ENCODE peak calls at places on chromosomes 4 and X, in four cellular contexts. One of them, this sample, is unnamed.

GRCh38 chr4:25182941-25183340 is 22.7 kb upstream of the SEPSECS start:
- DNase-seq in DND-41: no peak
- DNase-seq in heart left ventricle: no peak
- DNase-seq in brain microvascular endothelial cell: no peak
- DNase-seq in this sample: no peak

GRCh38 chrX:103157511-103158316 is 57.2 kb upstream of the BEX4 start:
- DNase-seq in heart left ventricle: no peak
- DNase-seq in DND-41: peak; percentile 23
- DNase-seq in brain microvascular endothelial cell: peak; percentile 29
- DNase-seq in this sample: no peak

GRCh38 chr4:8386731-8387130 is 53.8 kb downstream of the ACOX3 start:
- DNase-seq in DND-41: no peak
- DNase-seq in heart left ventricle: no peak
- DNase-seq in brain microvascular endothelial cell: no peak
- DNase-seq in this sample: no peak

GRCh38 chr4:3375688-3376087 is 66.1 kb upstream of the HGFAC start:
- DNase-seq in heart left ventricle: peak; percentile 54
- DNase-seq in brain microvascular endothelial cell: peak; percentile 87
- DNase-seq in DND-41: no peak
- DNase-seq in this sample: peak; percentile 67

GRCh38 chr4:55793479-55793878 is 26.1 kb upstream of the EXOC1L start:
- DNase-seq in brain microvascular endothelial cell: no peak
- DNase-seq in DND-41: no peak
- DNase-seq in heart left ventricle: no peak
- DNase-seq in this sample: no peak

GRCh38 chrX:10819973-10820372 is 199.6 kb upstream of the MID1 start:
- DNase-seq in DND-41: no peak
- DNase-seq in brain microvascular endothelial cell: no peak
- DNase-seq in heart left ventricle: no peak
- DNase-seq in this sample: no peak

GRCh38 chr4:148268835-148269234 is 173.4 kb downstream of the NR3C2 start:
- DNase-seq in heart left ventricle: no peak
- DNase-seq in brain microvascular endothelial cell: no peak
- DNase-seq in DND-41: no peak
- DNase-seq in this sample: no peak

GRCh38 chrX:102085706-102086105 is 39.8 kb upstream of the TCEAL2 start:
- DNase-seq in heart left ventricle: no peak
- DNase-seq in DND-41: no peak
- DNase-seq in brain microvascular endothelial cell: no peak
- DNase-seq in this sample: no peak

GRCh38 chr4:72677265-72677664 is 108.2 kb upstream of the ADAMTS3 start:
- DNase-seq in DND-41: no peak
- DNase-seq in brain microvascular endothelial cell: no peak
- DNase-seq in heart left ventricle: no peak
- DNase-seq in this sample: no peak

GRCh38 chrX:136251042-136251991 is at the start of gene MAP7D3:
- DNase-seq in DND-41: peak; percentile 69
- DNase-seq in heart left ventricle: peak; percentile 78
- DNase-seq in brain microvascular endothelial cell: no peak
- DNase-seq in this sample: no peak

GRCh38 chrX:53291596-53291995 is 10.2 kb upstream of the IQSEC2 start:
- DNase-seq in heart left ventricle: no peak
- DNase-seq in DND-41: no peak
- DNase-seq in brain microvascular endothelial cell: no peak
- DNase-seq in this sample: no peak

GRCh38 chrX:71976753-71977152 is 66.1 kb downstream of the NHSL2 start:
- DNase-seq in brain microvascular endothelial cell: no peak
- DNase-seq in heart left ventricle: no peak
- DNase-seq in DND-41: no peak
- DNase-seq in this sample: no peak

GRCh38 chrX:80293354-80293753 is 126.9 kb upstream of the TENT5D start:
- DNase-seq in heart left ventricle: no peak
- DNase-seq in DND-41: no peak
- DNase-seq in brain microvascular endothelial cell: no peak
- DNase-seq in this sample: no peak

GRCh38 chr4:37663552-37663951 is 22.6 kb downstream of the RELL1 start:
- DNase-seq in heart left ventricle: no peak
- DNase-seq in DND-41: no peak
- DNase-seq in brain microvascular endothelial cell: no peak
- DNase-seq in this sample: no peak

GRCh38 chr4:173177232-173177631 is 8.6 kb downstream of the GALNT7 start:
- DNase-seq in brain microvascular endothelial cell: no peak
- DNase-seq in DND-41: no peak
- DNase-seq in heart left ventricle: no peak
- DNase-seq in this sample: no peak

GRCh38 chr4:22876281-22876680 is 183.5 kb downstream of the GBA3 start:
- DNase-seq in brain microvascular endothelial cell: no peak
- DNase-seq in DND-41: no peak
- DNase-seq in heart left ventricle: no peak
- DNase-seq in this sample: no peak

GRCh38 chr4:22521240-22521639 is 5.4 kb upstream of the ADGRA3 start:
- DNase-seq in brain microvascular endothelial cell: no peak
- DNase-seq in heart left ventricle: no peak
- DNase-seq in DND-41: no peak
- DNase-seq in this sample: no peak

GRCh38 chr4:84706286-84706685 is 123.4 kb downstream of the CDS1 start:
- DNase-seq in DND-41: no peak
- DNase-seq in brain microvascular endothelial cell: no peak
- DNase-seq in heart left ventricle: no peak
- DNase-seq in this sample: no peak

GRCh38 chr4:84710520-84710919 is 127.6 kb downstream of the CDS1 start:
- DNase-seq in DND-41: no peak
- DNase-seq in heart left ventricle: no peak
- DNase-seq in brain microvascular endothelial cell: no peak
- DNase-seq in this sample: no peak

DNA sequence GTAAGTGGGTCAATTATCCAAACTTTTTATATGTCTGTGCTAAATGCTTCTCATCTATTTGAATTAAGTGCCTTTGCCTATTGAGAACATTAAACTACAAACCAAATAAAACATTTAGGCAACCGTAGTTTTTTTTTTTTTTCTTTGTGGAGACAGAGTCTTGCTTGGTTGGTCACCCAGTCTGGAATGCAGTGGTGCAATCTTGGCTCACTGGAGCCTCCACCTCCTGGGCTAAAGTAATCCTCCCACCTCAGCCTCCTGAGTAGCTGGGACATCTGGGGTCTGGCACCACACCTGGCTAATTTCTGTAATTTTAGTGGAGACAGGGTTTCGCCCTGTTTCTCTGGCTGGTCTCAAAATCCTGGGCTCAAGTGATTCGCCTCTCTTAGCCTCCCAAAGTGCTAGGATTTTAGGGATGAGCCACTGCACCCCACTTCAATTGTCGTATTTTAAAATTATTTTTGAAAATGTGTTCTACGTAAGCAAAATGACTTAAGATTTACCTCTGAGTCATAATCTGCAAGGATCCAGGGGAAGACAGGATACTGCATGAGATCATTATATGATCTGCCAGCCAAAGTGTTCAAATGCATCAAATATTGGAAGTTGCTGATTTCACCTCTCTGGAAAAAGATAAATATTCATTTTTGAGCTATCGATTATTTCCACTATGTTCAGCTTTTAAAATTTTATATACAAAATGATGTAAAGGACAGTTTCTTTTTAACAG is 125.6 kb downstream of the CDS1 start:
- DNase-seq in brain microvascular endothelial cell: no peak
- DNase-seq in heart left ventricle: no peak
- DNase-seq in DND-41: no peak
- DNase-seq in this sample: no peak
- TF ChIP-seq CTCF in brain microvascular endothelial cell: no peak
- TF ChIP-seq CTCF in heart left ventricle: no peak
- TF ChIP-seq CTCF in DND-41: no peak
- TF ChIP-seq CTCF in this sample: no peak

DNA sequence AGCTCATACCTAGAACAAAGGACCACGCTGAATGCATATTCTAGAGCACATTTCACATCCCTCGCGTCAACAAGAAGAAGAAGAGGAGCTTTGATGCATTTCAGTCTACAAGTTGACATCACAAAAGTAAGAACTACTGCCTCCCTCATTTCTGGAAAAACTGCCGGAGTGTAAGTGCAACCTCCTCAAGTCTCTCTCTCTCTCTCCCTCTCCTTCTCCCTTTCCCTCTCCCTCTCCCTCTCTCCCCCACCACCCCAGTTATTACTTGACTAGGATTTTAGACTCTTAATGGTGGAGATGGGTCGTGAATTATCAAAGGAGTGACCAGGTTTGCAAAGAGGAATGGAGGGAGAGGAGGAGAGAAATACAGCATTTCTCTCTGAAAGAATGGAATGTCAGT is 1.4 kb upstream of the IRS4 start:
- DNase-seq in brain microvascular endothelial cell: no peak
- DNase-seq in heart left ventricle: no peak
- DNase-seq in DND-41: no peak
- DNase-seq in this sample: no peak
- H3K4me3 ChIP-seq in brain microvascular endothelial cell: no peak overlapping the region
- H3K4me3 ChIP-seq in heart left ventricle: no peak overlapping the region
- H3K4me3 ChIP-seq in DND-41: no peak overlapping the region
- H3K4me3 ChIP-seq in this sample: no peak overlapping the region

GRCh38 chr4:111806331-111806730 is 338.9 kb upstream of the FAM241A start:
- DNase-seq in brain microvascular endothelial cell: peak; percentile 0
- DNase-seq in DND-41: no peak
- DNase-seq in heart left ventricle: no peak
- DNase-seq in this sample: no peak
- TF ChIP-seq CTCF in brain microvascular endothelial cell: peak; percentile 53
- TF ChIP-seq CTCF in DND-41: no peak
- TF ChIP-seq CTCF in heart left ventricle: no peak
- TF ChIP-seq CTCF in this sample: no peak

GRCh38 chr4:144204431-144204830 is 63.9 kb upstream of the GYPA start:
- DNase-seq in heart left ventricle: no peak
- DNase-seq in brain microvascular endothelial cell: no peak
- DNase-seq in DND-41: no peak
- DNase-seq in this sample: no peak
- H3K4me3 ChIP-seq in heart left ventricle: no peak overlapping the region
- H3K4me3 ChIP-seq in brain microvascular endothelial cell: no peak overlapping the region
- H3K4me3 ChIP-seq in DND-41: no peak overlapping the region
- H3K4me3 ChIP-seq in this sample: no peak overlapping the region

DNA sequence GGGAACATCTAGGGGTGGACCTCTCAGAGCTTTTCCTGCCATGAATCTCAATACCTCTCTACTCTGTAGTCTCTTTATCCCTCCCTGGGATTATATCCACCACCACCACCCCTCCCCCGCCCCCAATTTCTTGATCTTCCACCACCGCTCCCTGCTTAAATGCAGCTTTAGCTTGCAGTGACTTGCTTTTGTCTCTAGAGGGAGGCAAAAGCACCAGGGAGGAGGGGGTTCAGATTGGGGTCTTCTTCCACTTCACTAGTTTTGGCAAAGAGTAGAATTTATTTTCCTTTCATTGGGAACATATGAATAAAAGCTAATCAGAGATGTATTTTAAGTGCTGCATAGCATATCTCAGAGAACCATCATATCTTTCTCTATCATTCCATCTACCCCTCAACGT is 5.5 kb downstream of the ARHGAP36 start:
- DNase-seq in brain microvascular endothelial cell: no peak
- DNase-seq in heart left ventricle: no peak
- DNase-seq in DND-41: no peak
- DNase-seq in this sample: no peak
- TF ChIP-seq CTCF in brain microvascular endothelial cell: no peak
- TF ChIP-seq CTCF in heart left ventricle: no peak
- TF ChIP-seq CTCF in DND-41: peak; percentile 35
- TF ChIP-seq CTCF in this sample: no peak

GRCh38 chr4:78949735-78950134 is 10.5 kb upstream of the PAQR3 start:
- DNase-seq in brain microvascular endothelial cell: no peak
- DNase-seq in heart left ventricle: no peak
- DNase-seq in DND-41: no peak
- DNase-seq in this sample: no peak
- H3K4me3 ChIP-seq in brain microvascular endothelial cell: no peak overlapping the region
- H3K4me3 ChIP-seq in heart left ventricle: no peak overlapping the region
- H3K4me3 ChIP-seq in DND-41: no peak overlapping the region
- H3K4me3 ChIP-seq in this sample: no peak overlapping the region

GRCh38 chrX:12378263-12378662 is 240.0 kb downstream of the FRMPD4 start:
- DNase-seq in DND-41: no peak
- DNase-seq in brain microvascular endothelial cell: no peak
- DNase-seq in heart left ventricle: no peak
- DNase-seq in this sample: no peak

GRCh38 chrX:12378706-12379105 is 240.4 kb downstream of the FRMPD4 start:
- DNase-seq in heart left ventricle: no peak
- DNase-seq in DND-41: no peak
- DNase-seq in brain microvascular endothelial cell: no peak
- DNase-seq in this sample: no peak

GRCh38 chrX:12379666-12380065 is 241.4 kb downstream of the FRMPD4 start:
- DNase-seq in DND-41: no peak
- DNase-seq in heart left ventricle: no peak
- DNase-seq in brain microvascular endothelial cell: no peak
- DNase-seq in this sample: no peak

GRCh38 chrX:12383196-12383595 is 244.9 kb downstream of the FRMPD4 start:
- DNase-seq in DND-41: no peak
- DNase-seq in brain microvascular endothelial cell: no peak
- DNase-seq in heart left ventricle: no peak
- DNase-seq in this sample: no peak
- TF ChIP-seq CTCF in DND-41: peak; percentile 22
- TF ChIP-seq CTCF in brain microvascular endothelial cell: peak; percentile 60
- TF ChIP-seq CTCF in heart left ventricle: no peak
- TF ChIP-seq CTCF in this sample: peak; percentile 2

GRCh38 chrX:152898442-152898841 is 575 bp downstream of the ZNF185 start:
- DNase-seq in brain microvascular endothelial cell: no peak
- DNase-seq in DND-41: no peak
- DNase-seq in heart left ventricle: no peak
- DNase-seq in this sample: no peak
- H3K4me3 ChIP-seq in brain microvascular endothelial cell: peak overlapping the region; percentile 35
- H3K4me3 ChIP-seq in DND-41: no peak overlapping the region
- H3K4me3 ChIP-seq in heart left ventricle: no peak overlapping the region
- H3K4me3 ChIP-seq in this sample: peak overlapping the region; percentile 49

This sample was measured in AG04449.